ENCODE peak calls at places on chromosome 18, in seven cellular contexts. N is heart left ventricle, F is GM23338, L is endodermal cell, B is PC-9, Q is adrenal gland, U is body of pancreas. M is an unnamed sample. For H3K36me3, the result is how much of the 10 kb centered on the place peaks cover.

GRCh38 chr18:63578357-63578958 is 8.7 kb upstream of the SERPINB13 start:
- DNase-seq in Q (no peak), L (peak), B (peak), U (peak), N (no peak), F (peak), M (no peak)

GRCh38 chr18:33928226-33928625 is 296.5 kb downstream of the NOL4 start:
- DNase-seq in U (no peak), B (no peak), L (no peak), Q (no peak), F (no peak), N (no peak), M (no peak)

GRCh38 chr18:419542-420175 is 80.8 kb downstream of the COLEC12 start:
- DNase-seq in B (no peak), L (no peak), U (no peak), F (no peak), N (no peak), Q (no peak), M (no peak)

GRCh38 chr18:11005528-11005927 is 143.8 kb downstream of the PIEZO2 start:
- DNase-seq in N (no peak), U (peak), Q (peak), B (no peak), F (no peak), L (peak), M (no peak)

GRCh38 chr18:27213123-27213717 is 28.1 kb upstream of the CHST9 start:
- DNase-seq in B (no peak), Q (no peak), F (peak), U (no peak), L (peak), N (no peak), M (no peak)

GRCh38 chr18:11561293-11561692 is 48.1 kb upstream of the SLC35G4 start:
- DNase-seq in L (no peak), Q (no peak), N (no peak), U (no peak), B (no peak), F (no peak), M (no peak)

GRCh38 chr18:73101977-73102376 is 234.2 kb upstream of the NETO1 start:
- DNase-seq in Q (no peak), N (no peak), U (no peak), B (no peak), L (no peak), F (no peak), M (no peak)

GRCh38 chr18:63016270-63016669 is 300.9 kb downstream of the PHLPP1 start:
- DNase-seq in L (peak), F (peak), B (peak), N (no peak), Q (peak), U (peak), M (peak)

GRCh38 chr18:24631238-24632025 is 171.0 kb downstream of the HRH4 start:
- DNase-seq in Q (no peak), L (peak), F (peak), B (no peak), N (peak), U (no peak), M (no peak)

GRCh38 chr18:36518839-36519238 is 221.3 kb downstream of the FHOD3 start:
- DNase-seq in N (no peak), F (no peak), U (no peak), L (no peak), B (peak), Q (no peak), M (no peak)

GRCh38 chr18:77022556-77022955 is 110.0 kb downstream of the MBP start:
- DNase-seq in B (no peak), U (no peak), Q (no peak), N (no peak), L (no peak), F (no peak), M (no peak)

GRCh38 chr18:37322497-37323035 is 243.0 kb downstream of the CELF4 start:
- DNase-seq in N (no peak), L (peak), F (peak), U (peak), B (peak), Q (peak), M (no peak)

GRCh38 chr18:3392467-3392855 is 57.5 kb upstream of the TGIF1 start:
- DNase-seq in N (no peak), L (no peak), B (no peak), U (no peak), F (peak), Q (no peak), M (no peak)
- H3K27ac ChIP-seq in N (no peak), L (no peak), B (no peak), U (no peak), F (no peak), Q (no peak), M (no peak)

GRCh38 chr18:2848879-2849254 is 2.1 kb downstream of the EMILIN2 start:
- DNase-seq in B (no peak), Q (no peak), N (no peak), L (no peak), U (no peak), F (no peak), M (no peak)
- H3K4me3 ChIP-seq in B (no peak), Q (no peak), N (no peak), L (peak), U (no peak), F (no peak), M (no peak)

DNA sequence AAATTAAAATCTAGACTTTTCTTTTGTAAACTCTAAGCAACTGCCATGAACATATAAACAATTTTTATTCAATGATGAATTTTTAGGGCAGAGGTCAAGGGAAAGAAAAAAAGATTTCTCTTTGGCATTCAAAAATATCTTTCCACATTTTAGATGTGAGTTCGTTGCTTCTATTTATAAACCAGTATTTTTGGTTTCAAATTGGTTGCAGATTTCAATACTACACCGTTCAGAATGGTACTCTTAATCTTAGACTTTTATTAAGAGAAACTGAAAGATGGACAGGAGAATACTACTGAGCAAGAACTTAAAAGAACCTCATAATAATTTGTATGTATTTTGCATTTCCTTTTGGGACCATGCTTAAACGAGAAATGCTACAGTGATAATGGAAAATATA is 293.7 kb upstream of the CCDC68 start:
- DNase-seq in Q (no peak), U (no peak), F (no peak), B (no peak), L (no peak), N (no peak), M (no peak)
- H3K36me3 ChIP-seq in Q (under half), U (under half), F (under half), B (under half), L (under half), N (under half), M (under half)

DNA sequence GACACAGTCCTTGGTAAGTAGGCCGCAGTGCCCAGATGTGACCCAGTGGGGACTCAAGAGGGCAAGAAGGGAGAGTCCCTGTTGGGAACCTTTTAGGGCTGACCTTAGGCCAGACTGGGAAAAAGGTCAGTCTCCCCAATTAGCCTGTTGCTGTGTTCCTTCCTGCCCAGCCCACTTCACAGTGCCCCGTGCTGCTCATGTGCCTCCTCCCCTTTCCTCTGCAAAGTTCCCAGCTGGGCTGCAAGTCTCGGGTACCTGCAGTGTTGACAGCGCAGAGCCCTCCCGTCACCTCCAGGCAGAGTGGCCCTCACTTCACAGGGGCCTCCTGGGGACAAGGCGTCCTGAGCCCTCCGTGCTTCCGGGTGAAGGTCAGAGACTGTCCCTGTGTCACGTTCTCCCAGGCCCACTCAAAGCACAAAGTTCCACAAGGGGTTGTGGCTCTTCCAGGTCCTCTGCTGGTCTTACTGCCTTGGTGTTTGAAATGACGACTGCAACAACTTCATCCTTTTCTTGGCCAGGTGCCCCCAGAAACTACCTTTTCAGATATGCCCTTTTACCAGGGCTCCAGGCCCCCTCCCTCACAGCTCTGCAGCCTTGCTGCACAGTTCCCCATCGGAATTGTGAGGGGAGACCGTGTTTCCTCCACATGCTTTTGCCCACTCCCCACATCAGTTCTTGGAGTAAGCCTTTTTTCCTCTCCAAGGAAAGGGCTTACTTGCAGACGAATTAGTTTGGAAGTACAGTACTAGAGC is 225.8 kb downstream of the ALPK2 start:
- DNase-seq in U (peak), N (no peak), F (no peak), Q (no peak), B (no peak), L (peak), M (no peak)
- H3K27ac ChIP-seq in U (peak), N (no peak), F (peak), Q (no peak), B (no peak), L (no peak), M (no peak)

GRCh38 chr18:58539659-58540380 is 89.1 kb downstream of the ALPK2 start:
- DNase-seq in U (no peak), L (no peak), N (no peak), Q (no peak), B (no peak), F (no peak), M (no peak)

GRCh38 chr18:58541789-58542425 is 87.0 kb downstream of the ALPK2 start:
- DNase-seq in B (peak), F (no peak), U (no peak), N (no peak), L (peak), Q (no peak), M (peak)

GRCh38 chr18:58541137-58541788 is 87.6 kb downstream of the ALPK2 start:
- DNase-seq in Q (no peak), B (peak), L (peak), N (no peak), U (no peak), F (peak), M (no peak)

GRCh38 chr18:58538604-58539386 is 90.1 kb downstream of the ALPK2 start:
- DNase-seq in L (no peak), F (peak), B (no peak), Q (no peak), N (no peak), U (no peak), M (no peak)

DNA sequence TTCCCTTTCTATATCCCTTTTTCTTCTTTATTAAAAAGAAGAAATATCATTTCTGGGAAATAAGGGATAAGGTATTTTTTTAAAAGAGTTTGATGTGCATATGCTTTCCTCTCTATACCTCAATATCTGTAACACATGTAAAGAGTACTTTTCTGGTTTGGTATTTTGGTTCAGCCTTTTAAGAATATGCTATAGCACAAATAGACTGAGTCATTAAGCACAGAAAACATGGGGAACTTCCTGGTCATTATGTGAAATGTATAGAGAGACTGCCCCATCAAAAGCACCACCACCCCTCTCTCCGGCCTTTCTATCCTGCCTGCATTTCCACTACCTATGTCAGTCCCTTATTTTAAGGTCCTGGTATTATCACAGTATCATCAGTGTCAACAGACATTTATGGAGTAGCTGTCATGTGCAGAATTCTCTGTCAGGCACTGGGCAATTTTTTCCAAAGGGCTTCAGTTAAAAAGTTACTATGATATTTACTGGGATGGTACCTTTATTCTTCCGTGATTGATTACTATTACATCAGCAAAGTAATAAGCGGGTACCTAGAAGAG is 88.4 kb downstream of the ALPK2 start:
- DNase-seq in L (no peak), B (no peak), F (no peak), U (no peak), Q (no peak), N (no peak), M (no peak)
- H3K4me3 ChIP-seq in L (no peak), B (no peak), F (no peak), U (no peak), Q (no peak), N (no peak), M (no peak)

GRCh38 chr18:45870419-45870818 is 44.9 kb downstream of the SIGLEC15 start:
- DNase-seq in Q (no peak), F (no peak), N (no peak), L (no peak), U (no peak), B (no peak), M (no peak)
- H3K36me3 ChIP-seq in Q (under half), F (under half), N (under half), L (half or more), U (under half), B (under half), M (under half)

GRCh38 chr18:61714421-61714820 is 178.4 kb downstream of the RNF152 start:
- DNase-seq in N (no peak), L (no peak), F (no peak), U (no peak), B (no peak), Q (no peak), M (no peak)

GRCh38 chr18:61719676-61720075 is 173.1 kb downstream of the RNF152 start:
- DNase-seq in L (no peak), N (no peak), F (no peak), Q (no peak), B (no peak), U (no peak), M (no peak)

GRCh38 chr18:61720496-61720895 is 172.3 kb downstream of the RNF152 start:
- DNase-seq in B (no peak), L (no peak), Q (no peak), N (no peak), F (no peak), U (no peak), M (no peak)

GRCh38 chr18:61722247-61722646 is 170.6 kb downstream of the RNF152 start:
- DNase-seq in F (no peak), B (no peak), N (no peak), L (no peak), U (no peak), Q (no peak), M (no peak)

DNA sequence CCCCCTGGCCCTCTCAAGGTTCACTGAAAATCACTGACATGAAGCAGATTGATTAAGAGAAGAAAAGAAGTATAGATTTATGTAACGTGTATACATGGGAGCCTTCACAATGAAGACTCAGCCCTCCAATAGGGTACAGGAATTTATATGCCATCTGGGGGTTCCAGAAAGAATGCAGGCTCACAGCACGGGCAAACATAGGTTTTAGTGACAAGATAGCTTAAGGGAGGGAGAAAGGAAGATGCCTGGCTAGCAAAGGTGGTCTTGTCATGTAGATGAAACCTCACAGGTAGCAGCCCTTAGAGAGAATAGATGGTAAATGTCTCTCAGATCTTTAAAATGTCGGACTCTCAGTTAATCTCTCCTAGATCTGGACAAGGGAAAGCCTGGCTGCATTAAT is 173.9 kb downstream of the RNF152 start:
- DNase-seq in L (no peak), B (no peak), U (no peak), F (no peak), Q (no peak), N (no peak), M (no peak)
- H3K27ac ChIP-seq in L (no peak), B (no peak), U (no peak), F (no peak), Q (no peak), N (no peak), M (no peak)

GRCh38 chr18:50665015-50665414 is 105.1 kb downstream of the MAPK4 start:
- DNase-seq in B (no peak), N (no peak), F (no peak), L (peak), U (no peak), Q (peak), M (no peak)

GRCh38 chr18:50663626-50664441 is 103.9 kb downstream of the MAPK4 start:
- DNase-seq in F (no peak), Q (peak), U (no peak), L (peak), B (no peak), N (no peak), M (no peak)

GRCh38 chr18:50666536-50666935 is 106.6 kb downstream of the MAPK4 start:
- DNase-seq in U (no peak), L (peak), Q (no peak), B (no peak), N (no peak), F (no peak), M (no peak)

GRCh38 chr18:50662775-50663383 is 103.0 kb downstream of the MAPK4 start:
- DNase-seq in Q (peak), B (no peak), N (no peak), L (peak), U (no peak), F (no peak), M (no peak)

DNA sequence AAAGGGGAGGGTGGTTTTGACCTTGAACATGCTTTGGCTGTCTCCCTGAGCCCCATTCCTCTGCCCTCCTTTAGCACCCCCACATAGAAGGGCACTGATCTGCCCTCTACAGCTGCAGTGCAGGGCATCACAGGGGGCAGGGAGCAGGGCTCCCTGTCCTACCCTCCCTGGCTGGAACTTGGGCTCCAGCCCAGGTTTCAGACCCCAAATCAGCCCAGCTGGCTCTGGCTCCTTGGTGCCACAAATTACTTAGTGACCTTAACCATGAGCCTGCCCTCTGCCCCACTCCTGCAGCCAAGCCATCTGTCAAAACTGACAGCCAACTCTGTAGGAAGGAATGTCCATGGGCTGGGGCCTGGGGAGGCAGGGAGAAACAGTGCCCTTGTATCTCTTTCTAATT is 105.6 kb downstream of the MAPK4 start:
- DNase-seq in N (peak), L (peak), B (no peak), Q (peak), U (no peak), F (no peak), M (no peak)
- H3K4me3 ChIP-seq in N (no peak), L (no peak), B (no peak), Q (no peak), U (no peak), F (no peak), M (no peak)

GRCh38 chr18:20971886-20972267 is 139.7 kb downstream of the ROCK1 start:
- DNase-seq in F (peak), U (no peak), B (no peak), N (no peak), L (no peak), Q (no peak), M (no peak)
- H3K36me3 ChIP-seq in F (under half), U (under half), B (under half), N (under half), L (half or more), Q (under half), M (under half)

M was measured in lung.